ENCODE peak calls at places on chromosomes 5 and 9, in four cellular contexts. D is gastrocnemius medialis; U is activated naive CD4-positive, alpha-beta T cell treated with anti-CD3 and anti-CD28 coated beads, Interleukin-2, amount 50 U/mL, for 72 hours; K is left cardiac atrium. W is an unnamed sample.

GRCh38 chr9:116101516-116101915 is 52.1 kb upstream of the PAPPA start:
- ATAC-seq in D (no peak), U (no peak), K (peak; percentile 87), W (peak; percentile 68)

GRCh38 chr5:100616291-100616690 is 81.1 kb downstream of the FAM174A start:
- ATAC-seq in D (no peak), U (no peak), K (no peak), W (no peak)

GRCh38 chr5:18465833-18466681 is 831.8 kb downstream of the TAF11L14 start:
- ATAC-seq in D (no peak), U (peak; percentile 41), K (no peak), W (no peak)

GRCh38 chr5:67233075-67233474 is 36.5 kb upstream of the CD180 start:
- ATAC-seq in D (no peak), U (no peak), K (peak; percentile 30), W (peak; percentile 55)

GRCh38 chr5:31962928-31963327 is 211.2 kb downstream of the GOLPH3 start:
- ATAC-seq in D (peak; percentile 12), U (peak; percentile 47), K (peak; percentile 40), W (no peak)

GRCh38 chr5:43353668-43354067 is 40.5 kb upstream of the HMGCS1 start:
- ATAC-seq in D (no peak), U (no peak), K (no peak), W (no peak)

GRCh38 chr9:128762664-128763449 is 8.9 kb downstream of the ZER1 start:
- ATAC-seq in D (no peak), U (no peak), K (no peak), W (no peak)

GRCh38 chr9:122122903-122123632 is 30.0 kb upstream of the TTLL11 start:
- ATAC-seq in D (peak; percentile 61), U (peak; percentile 64), K (peak; percentile 15), W (peak; percentile 48)

GRCh38 chr9:71001780-71002386 is 119.5 kb downstream of the TRPM3 start:
- ATAC-seq in D (no peak), U (no peak), K (peak; percentile 42), W (no peak)

GRCh38 chr9:22829236-22829635 is 382.6 kb downstream of the DMRTA1 start:
- ATAC-seq in D (no peak), U (no peak), K (no peak), W (no peak)

GRCh38 chr5:32578362-32578761 is 7.0 kb upstream of the SUB1 start:
- ATAC-seq in D (no peak), U (no peak), K (no peak), W (no peak)

GRCh38 chr5:61029456-61030162 is 84.6 kb downstream of the NDUFAF2 start:
- ATAC-seq in D (no peak), U (no peak), K (no peak), W (no peak)

GRCh38 chr5:8013951-8014844 is 145.2 kb downstream of the MTRR start:
- ATAC-seq in D (no peak), U (no peak), K (no peak), W (no peak)

GRCh38 chr5:89303033-89303480 is 420.1 kb upstream of the MEF2C start:
- ATAC-seq in D (no peak), U (no peak), K (no peak), W (no peak)

GRCh38 chr9:128916204-128916603 is 4.6 kb upstream of the PHYHD1 start:
- ATAC-seq in D (no peak), U (no peak), K (peak; percentile 14), W (peak; percentile 55)

GRCh38 chr5:137621861-137622823 is 113.7 kb downstream of the KLHL3 start:
- ATAC-seq in D (peak; percentile 82), U (no peak), K (peak; percentile 91), W (peak; percentile 40)

GRCh38 chr9:126956929-126957686 is 42.5 kb downstream of the RALGPS1 start:
- ATAC-seq in D (peak; percentile 18), U (no peak), K (peak; percentile 80), W (peak; percentile 70)

GRCh38 chr9:134335490-134336173 is 9.4 kb downstream of the RXRA start:
- ATAC-seq in D (no peak), U (no peak), K (no peak), W (no peak)

GRCh38 chr9:126915281-126915816 is 767 bp downstream of the RALGPS1 start:
- ATAC-seq in D (no peak), U (peak; percentile 27), K (no peak), W (no peak)

GRCh38 chr9:90835206-90835605 is 33.6 kb downstream of the SYK start:
- ATAC-seq in D (no peak), U (no peak), K (no peak), W (no peak)

GRCh38 chr5:34653708-34654107 is 2.4 kb upstream of the RAI14 start:
- ATAC-seq in D (no peak), U (no peak), K (no peak), W (no peak)

GRCh38 chr5:135827965-135828792 is 6.3 kb upstream of the SLC25A48 start:
- ATAC-seq in D (no peak), U (no peak), K (no peak), W (no peak)

GRCh38 chr9:105437704-105438103 is 10.1 kb upstream of the FSD1L start:
- ATAC-seq in D (no peak), U (no peak), K (no peak), W (no peak)

GRCh38 chr9:136851941-136852663 is at the start of gene MAMDC4:
- ATAC-seq in D (no peak), U (no peak), K (no peak), W (no peak)

GRCh38 chr5:177142029-177142681 is 8.6 kb downstream of the NSD1 start:
- ATAC-seq in D (no peak), U (no peak), K (peak; percentile 67), W (no peak)

GRCh38 chr5:125450803-125451202 is 704.4 kb upstream of the ZNF608 start:
- ATAC-seq in D (no peak), U (no peak), K (no peak), W (no peak)

GRCh38 chr5:7851240-7851592 is 283 bp upstream of the CFAP90 start:
- ATAC-seq in D (peak; percentile 16), U (no peak), K (no peak), W (no peak)

GRCh38 chr9:99954841-99955240 is 48.4 kb downstream of the STX17 start:
- ATAC-seq in D (no peak), U (peak; percentile 91), K (peak; percentile 27), W (no peak)

GRCh38 chr5:106730506-106730905 is 940.2 kb downstream of the EFNA5 start:
- ATAC-seq in D (no peak), U (no peak), K (no peak), W (no peak)

GRCh38 chr5:77120706-77121105 is 33.6 kb upstream of the ZBED3 start:
- ATAC-seq in D (no peak), U (no peak), K (no peak), W (no peak)

GRCh38 chr9:7246917-7247538 is 489.3 kb downstream of the KDM4C start:
- ATAC-seq in D (no peak), U (no peak), K (no peak), W (no peak)

GRCh38 chr5:7851617-7852289 is 820 bp upstream of the CFAP90 start:
- ATAC-seq in D (no peak), U (no peak), K (no peak), W (no peak)

GRCh38 chr5:7857918-7858632 is 7.1 kb upstream of the CFAP90 start:
- ATAC-seq in D (no peak), U (peak; percentile 52), K (no peak), W (no peak)

GRCh38 chr9:98248737-98249474 is 6.5 kb downstream of the TBC1D2 start:
- ATAC-seq in D (peak; percentile 42), U (no peak), K (peak; percentile 81), W (peak; percentile 75)

GRCh38 chr9:129998491-129999122 is 44.4 kb downstream of the FNBP1 start:
- ATAC-seq in D (no peak), U (peak; percentile 77), K (no peak), W (no peak)

GRCh38 chr9:112532427-112532826 is 45.8 kb downstream of the KIAA1958 start:
- ATAC-seq in D (peak; percentile 76), U (no peak), K (peak; percentile 73), W (peak; percentile 73)

GRCh38 chr5:41764650-41765049 is 105.6 kb downstream of the OXCT1 start:
- ATAC-seq in D (no peak), U (no peak), K (no peak), W (no peak)